ENCODE peak calls at places on chromosomes 1 and 21, in five cellular contexts. Z is prostate gland, E is transverse colon, H is breast epithelium, P is Panc1. V is an unnamed sample. For H3K4me1, the result is how much of the 10 kb centered on the place peaks cover.

GRCh38 chr1:54564312-54565112 is 16.5 kb downstream of the ACOT11 start:
- DNase-seq in E (peak), Z (peak), P (no peak), H (peak), V (peak)

GRCh38 chr1:184785529-184785928 is 30.9 kb upstream of the EDEM3 start:
- DNase-seq in Z (no peak), H (no peak), E (no peak), P (no peak), V (no peak)

GRCh38 chr1:91791103-91791502 is 94.8 kb downstream of the TGFBR3 start:
- DNase-seq in Z (peak), H (no peak), P (no peak), E (no peak), V (no peak)

GRCh38 chr1:226548281-226549093 is at the start of gene STUM:
- DNase-seq in E (peak), P (no peak), H (no peak), Z (no peak), V (peak)

GRCh38 chr21:27391990-27392389 is 425.1 kb upstream of the ADAMTS5 start:
- DNase-seq in P (no peak), H (no peak), E (no peak), Z (no peak), V (no peak)

GRCh38 chr1:203368624-203369451 is 17.9 kb upstream of the FMOD start:
- DNase-seq in P (no peak), E (peak), Z (no peak), H (peak), V (peak)

GRCh38 chr1:189662190-189662589 is 815.5 kb downstream of the BRINP3 start:
- DNase-seq in P (no peak), Z (no peak), H (no peak), E (no peak), V (no peak)

GRCh38 chr1:6127587-6128163 is 52.4 kb downstream of the CHD5 start:
- DNase-seq in E (peak), P (no peak), H (peak), Z (peak), V (peak)

GRCh38 chr1:159091547-159092397 is 15.2 kb upstream of the AIM2 start:
- DNase-seq in H (no peak), Z (no peak), P (no peak), E (no peak), V (no peak)

GRCh38 chr1:169844941-169845608 is 48.6 kb downstream of the SCYL3 start:
- DNase-seq in P (no peak), H (no peak), E (no peak), Z (no peak), V (no peak)

GRCh38 chr1:150528997-150529396 is 13.4 kb downstream of the FALEC start:
- DNase-seq in Z (no peak), P (no peak), H (no peak), E (no peak), V (no peak)

GRCh38 chr21:29943885-29944284 is 4.1 kb upstream of the GRIK1 start:
- DNase-seq in P (no peak), H (no peak), E (no peak), Z (no peak), V (no peak)

GRCh38 chr1:86515597-86515996 is 31.3 kb upstream of the CLCA4 start:
- DNase-seq in E (peak), H (no peak), Z (no peak), P (no peak), V (no peak)

GRCh38 chr1:21651214-21652042 is 17.7 kb downstream of the RAP1GAP start:
- DNase-seq in P (no peak), E (peak), H (no peak), Z (no peak), V (peak)

GRCh38 chr1:144101397-144102050 is 129.7 kb upstream of the FAM72C start:
- DNase-seq in P (no peak), E (peak), H (peak), Z (peak), V (peak)

GRCh38 chr1:65818966-65819365 is 26.3 kb downstream of the PDE4B start:
- DNase-seq in P (no peak), H (no peak), Z (no peak), E (no peak), V (no peak)

GRCh38 chr1:110476028-110476765 is 25.2 kb downstream of the PROK1 start:
- DNase-seq in P (no peak), E (no peak), H (no peak), Z (no peak), V (no peak)

GRCh38 chr1:203276916-203277535 is 28.3 kb upstream of the BTG2 start:
- DNase-seq in H (peak), E (no peak), P (no peak), Z (no peak), V (no peak)

DNA sequence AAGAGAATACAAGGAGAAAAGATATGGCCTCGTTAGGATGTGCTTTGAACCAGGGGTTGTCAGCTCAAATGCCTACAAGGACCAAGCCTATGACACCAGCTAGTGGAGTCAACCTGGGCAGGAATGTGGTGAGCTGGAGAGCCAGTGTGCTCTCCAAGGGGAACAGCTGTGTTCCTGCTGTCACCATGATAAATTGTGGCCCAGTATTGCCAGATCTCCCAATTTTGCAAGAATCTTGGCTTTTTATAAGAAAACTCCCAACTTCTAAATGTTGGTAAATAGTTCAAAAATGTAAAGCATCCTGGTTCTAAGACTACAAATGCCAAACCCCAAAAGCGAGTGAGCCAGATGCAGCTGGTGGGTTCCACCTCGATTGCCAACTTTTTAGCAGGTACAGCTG is 391.1 kb downstream of the PLPP3 start:
- DNase-seq in Z (no peak), E (no peak), H (no peak), P (no peak), V (no peak)
- TF ChIP-seq POLR2AphosphoS5 in Z (no peak), E (no peak), H (peak), P (no peak), V (no peak)

GRCh38 chr1:111906816-111907215 is 82.7 kb downstream of the KCND3 start:
- DNase-seq in P (no peak), Z (no peak), E (no peak), H (no peak), V (no peak)

GRCh38 chr1:111903858-111904449 is 85.5 kb downstream of the KCND3 start:
- DNase-seq in H (no peak), P (no peak), E (no peak), Z (no peak), V (no peak)

GRCh38 chr1:111904478-111905218 is 84.8 kb downstream of the KCND3 start:
- DNase-seq in E (no peak), Z (no peak), P (no peak), H (no peak), V (no peak)

GRCh38 chr1:111906111-111906510 is 83.4 kb downstream of the KCND3 start:
- DNase-seq in Z (no peak), H (no peak), E (no peak), P (no peak), V (no peak)

GRCh38 chr1:111903148-111903857 is 86.2 kb downstream of the KCND3 start:
- DNase-seq in Z (no peak), H (no peak), E (no peak), P (no peak), V (no peak)
- H3K4me1 ChIP-seq in Z (under half), H (under half), E (under half), P (under half), V (under half)

DNA sequence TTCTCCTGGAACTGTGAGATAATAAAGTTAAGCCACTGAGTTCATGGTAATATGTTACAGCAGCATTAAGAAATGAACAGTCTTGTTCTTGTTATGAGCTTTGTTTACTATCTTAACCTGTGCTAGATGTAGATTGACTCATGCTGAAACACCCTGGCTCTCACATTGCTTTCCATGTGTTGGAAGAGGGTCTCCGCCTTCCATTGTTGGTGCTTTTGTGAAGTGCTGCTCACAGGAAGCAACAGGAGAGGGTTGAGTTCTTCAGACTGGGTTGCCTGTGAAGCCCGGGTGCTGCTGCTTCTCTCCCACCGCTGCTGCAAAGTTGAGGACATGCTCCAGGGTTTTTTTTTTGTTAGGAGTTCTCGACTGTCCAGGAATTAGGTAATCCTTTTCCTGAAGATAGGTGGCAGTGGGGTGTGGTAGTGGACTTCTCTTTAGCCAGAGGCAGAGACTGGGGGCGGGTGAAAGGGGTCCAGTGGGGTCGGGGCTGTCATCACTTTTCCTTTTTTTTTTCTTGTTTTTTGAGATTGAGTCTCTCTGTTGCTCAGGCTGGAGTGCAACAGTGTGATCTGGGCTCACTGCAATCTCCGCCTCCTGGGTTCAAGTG is 28.7 kb upstream of the HMGN1 start:
- DNase-seq in E (no peak), Z (no peak), P (no peak), H (no peak), V (no peak)
- TF ChIP-seq CTCF in E (no peak), Z (no peak), P (no peak), H (no peak), V (no peak)

GRCh38 chr1:172145231-172145651 is 275.2 kb upstream of the C1orf105 start:
- DNase-seq in E (no peak), P (no peak), Z (no peak), H (no peak), V (no peak)
- TF ChIP-seq POLR2AphosphoS5 in E (no peak), P (no peak), Z (no peak), H (no peak), V (no peak)

GRCh38 chr1:50699795-50700194 is 260.3 kb downstream of the FAF1 start:
- DNase-seq in P (no peak), Z (no peak), H (no peak), E (no peak), V (no peak)
- H3K4me1 ChIP-seq in P (under half), Z (under half), H (under half), E (under half), V (under half)

V was measured in upper lobe of left lung.